ENCODE peak calls at places on chromosomes 13 and 19, in six cellular contexts. Y, O, Q, C, N and E are unnamed samples.
A peak's percentile ranks its signal among the peaks of the same experiment; 100 is the strongest.

GRCh38 chr13:25372275-25373081 is 704 bp downstream of the ATP8A2 start:
- DNase-seq in Y (no peak), O (no peak), Q (no peak), C (no peak), N (no peak), E (no peak)

GRCh38 chr13:98690348-98691041 is 62.0 kb downstream of the SLC15A1 start:
- DNase-seq in Y (no peak), O (no peak), Q (no peak), C (no peak), N (no peak), E (no peak)

GRCh38 chr19:3743486-3743885 is 18.0 kb downstream of the APBA3 start:
- DNase-seq in Y (no peak), O (no peak), Q (peak; percentile 21), C (no peak), N (no peak), E (no peak)

GRCh38 chr13:113820813-113821651 is 42.8 kb downstream of the GAS6 start:
- DNase-seq in Y (no peak), O (no peak), Q (peak; percentile 94), C (peak; percentile 95), N (peak; percentile 90), E (peak; percentile 76)

GRCh38 chr13:111037838-111038397 is 77.2 kb upstream of the ARHGEF7 start:
- DNase-seq in Y (no peak), O (no peak), Q (no peak), C (no peak), N (no peak), E (no peak)

GRCh38 chr19:8085606-8086464 is 33.3 kb downstream of the CCL25 start:
- DNase-seq in Y (no peak), O (no peak), Q (no peak), C (no peak), N (no peak), E (no peak)

GRCh38 chr13:70544706-70545105 is 436.5 kb upstream of the KLHL1 start:
- DNase-seq in Y (no peak), O (no peak), Q (no peak), C (no peak), N (no peak), E (no peak)

GRCh38 chr13:91346848-91347211 is 657 bp upstream of the MIR17HG start:
- DNase-seq in Y (no peak), O (no peak), Q (peak; percentile 10), C (no peak), N (no peak), E (peak; percentile 27)

GRCh38 chr19:12837225-12837624 is 1.1 kb upstream of the MAST1 start:
- DNase-seq in Y (no peak), O (no peak), Q (no peak), C (peak; percentile 7), N (no peak), E (no peak)

GRCh38 chr13:90706631-90707030 is 640.9 kb upstream of the MIR17HG start:
- DNase-seq in Y (no peak), O (no peak), Q (no peak), C (no peak), N (no peak), E (no peak)

GRCh38 chr13:24511019-24511823 is 1.4 kb downstream of the PARP4 start:
- DNase-seq in Y (no peak), O (no peak), Q (peak; percentile 89), C (no peak), N (no peak), E (no peak)

GRCh38 chr13:35768551-35768950 is 292.1 kb upstream of the MAB21L1 start:
- DNase-seq in Y (no peak), O (no peak), Q (no peak), C (no peak), N (no peak), E (no peak)

GRCh38 chr19:35248310-35249145 is at the start of gene LSR:
- DNase-seq in Y (peak; percentile 94), O (no peak), Q (no peak), C (no peak), N (no peak), E (no peak)

GRCh38 chr19:51365211-51366049 is 758 bp downstream of the ETFB start:
- DNase-seq in Y (no peak), O (no peak), Q (peak; percentile 64), C (peak; percentile 57), N (peak; percentile 53), E (no peak)

GRCh38 chr19:2627319-2627829 is 75.1 kb downstream of the GNG7 start:
- DNase-seq in Y (peak; percentile 89), O (peak; percentile 63), Q (peak; percentile 94), C (peak; percentile 94), N (peak; percentile 76), E (peak; percentile 86)

GRCh38 chr19:12665281-12665573 is 1.3 kb downstream of the MAN2B1 start:
- DNase-seq in Y (peak; percentile 79), O (peak; percentile 51), Q (no peak), C (peak; percentile 69), N (peak; percentile 71), E (no peak)

GRCh38 chr19:40776364-40776763 is 1.0 kb downstream of the MIA start:
- DNase-seq in Y (no peak), O (no peak), Q (no peak), C (no peak), N (no peak), E (no peak)

GRCh38 chr13:98722958-98723357 is 29.5 kb downstream of the SLC15A1 start:
- DNase-seq in Y (no peak), O (no peak), Q (no peak), C (no peak), N (no peak), E (no peak)

GRCh38 chr19:344625-345319 is at the start of gene MIER2:
- DNase-seq in Y (peak; percentile 92), O (no peak), Q (peak; percentile 82), C (peak; percentile 90), N (peak; percentile 87), E (peak; percentile 90)

GRCh38 chr19:345320-345879 is 804 bp upstream of the MIER2 start:
- DNase-seq in Y (no peak), O (no peak), Q (no peak), C (no peak), N (no peak), E (no peak)

GRCh38 chr19:343941-344624 is 513 bp downstream of the MIER2 start:
- DNase-seq in Y (no peak), O (no peak), Q (peak; percentile 19), C (peak; percentile 58), N (no peak), E (no peak)

GRCh38 chr19:351976-352625 is 7.5 kb upstream of the MIER2 start:
- DNase-seq in Y (peak; percentile 57), O (no peak), Q (no peak), C (peak; percentile 23), N (no peak), E (peak; percentile 14)

GRCh38 chr19:347946-348861 is 3.6 kb upstream of the MIER2 start:
- DNase-seq in Y (no peak), O (no peak), Q (no peak), C (no peak), N (no peak), E (peak; percentile 23)
- TF ChIP-seq CTCF in Y (no peak), O (no peak), Q (peak; percentile 13), C (no peak), N (no peak), E (no peak)

GRCh38 chr13:109371066-109371465 is 415.3 kb downstream of the IRS2 start:
- DNase-seq in Y (no peak), O (no peak), Q (no peak), C (no peak), N (no peak), E (no peak)

GRCh38 chr13:109381546-109382180 is 404.7 kb downstream of the IRS2 start:
- DNase-seq in Y (no peak), O (no peak), Q (peak; percentile 64), C (no peak), N (no peak), E (no peak)

GRCh38 chr13:109372666-109373065 is 413.7 kb downstream of the IRS2 start:
- DNase-seq in Y (no peak), O (no peak), Q (no peak), C (no peak), N (no peak), E (no peak)

GRCh38 chr13:109380457-109380856 is 405.9 kb downstream of the IRS2 start:
- DNase-seq in Y (no peak), O (no peak), Q (no peak), C (no peak), N (no peak), E (no peak)

GRCh38 chr13:109376936-109377335 is 409.4 kb downstream of the IRS2 start:
- DNase-seq in Y (no peak), O (no peak), Q (no peak), C (no peak), N (no peak), E (no peak)
- H3K27me3 ChIP-seq in Y (no peaks in the 10 kb centered on the region), O (no peaks in the 10 kb centered on the region), Q (no peaks in the 10 kb centered on the region), C (no peaks in the 10 kb centered on the region), N (no peaks in the 10 kb centered on the region), E (no peaks in the 10 kb centered on the region)

GRCh38 chr19:53907690-53908089 is 1.4 kb upstream of the CACNG7 start:
- DNase-seq in Y (no peak), O (no peak), Q (no peak), C (peak; percentile 45), N (no peak), E (no peak)

GRCh38 chr19:53904909-53905308 is 4.2 kb upstream of the CACNG7 start:
- DNase-seq in Y (no peak), O (no peak), Q (no peak), C (peak; percentile 1), N (no peak), E (no peak)

GRCh38 chr19:53905787-53906186 is 3.3 kb upstream of the CACNG7 start:
- DNase-seq in Y (no peak), O (no peak), Q (no peak), C (no peak), N (no peak), E (no peak)

GRCh38 chr19:53907193-53907581 is 1.9 kb upstream of the CACNG7 start:
- DNase-seq in Y (no peak), O (no peak), Q (no peak), C (peak; percentile 43), N (no peak), E (no peak)

DNA sequence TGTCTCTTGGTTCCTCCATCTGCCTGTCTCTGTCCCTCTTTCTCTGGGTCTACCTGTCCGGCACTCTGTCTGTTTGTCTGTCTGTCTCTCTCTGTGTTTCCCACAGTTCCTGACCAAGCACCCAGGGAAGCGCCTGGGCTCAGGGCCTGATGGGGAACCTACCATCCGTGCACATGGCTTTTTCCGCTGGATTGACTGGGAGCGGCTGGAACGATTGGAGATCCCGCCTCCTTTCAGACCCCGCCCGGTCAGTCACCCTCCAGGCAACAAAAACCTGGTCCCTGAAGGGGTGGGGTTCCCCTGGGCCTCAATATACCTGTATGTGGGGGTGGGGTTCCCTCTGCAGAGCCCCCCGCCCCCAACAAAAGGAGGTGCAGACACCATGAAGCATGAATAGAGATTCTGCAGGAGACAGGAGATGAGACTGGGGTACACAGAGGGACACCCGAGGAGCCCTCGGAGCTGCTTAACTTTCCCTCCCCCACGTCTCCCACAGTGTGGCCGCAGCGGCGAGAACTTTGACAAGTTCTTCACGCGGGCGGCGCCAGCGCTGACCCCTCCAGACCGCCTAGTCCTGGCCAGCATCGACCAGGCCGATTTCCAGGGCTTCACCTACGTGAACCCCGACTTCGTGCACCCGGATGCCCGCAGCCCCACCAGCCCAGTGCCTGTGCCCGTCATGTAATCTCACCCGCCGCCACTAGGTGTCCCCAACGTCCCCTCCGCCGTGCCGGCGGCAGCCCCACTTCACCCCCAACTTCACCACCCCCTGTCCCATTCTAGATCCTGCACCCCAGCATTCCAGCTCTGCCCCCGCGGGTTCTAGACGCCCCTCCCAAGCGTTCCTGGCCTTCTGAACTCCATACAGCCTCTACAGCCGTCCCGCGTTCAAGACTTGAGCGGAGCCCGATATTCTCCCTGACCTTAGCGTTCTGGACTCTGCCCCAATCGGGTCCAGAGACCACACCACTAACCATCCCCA is 2.6 kb upstream of the CACNG7 start:
- DNase-seq in Y (peak; percentile 80), O (no peak), Q (peak; percentile 37), C (peak; percentile 72), N (peak; percentile 37), E (peak; percentile 56)
- TF ChIP-seq CTCF in Y (peak; percentile 77), O (peak; percentile 49), Q (peak; percentile 86), C (peak; percentile 84), N (peak; percentile 75), E (peak; percentile 84)

GRCh38 chr13:39110518-39111097 is 72.4 kb downstream of the NHLRC3 start:
- DNase-seq in Y (no peak), O (no peak), Q (no peak), C (no peak), N (peak; percentile 23), E (no peak)
- H3K27me3 ChIP-seq in Y (peaks cover 8% of the 10 kb centered on the region), O (no peaks in the 10 kb centered on the region), Q (no peaks in the 10 kb centered on the region), C (no peaks in the 10 kb centered on the region), N (no peaks in the 10 kb centered on the region), E (no peaks in the 10 kb centered on the region)